ENCODE peak calls at places on chromosomes 5 and 9, in seven cellular contexts. P, F, D, G, C, R and B are unnamed samples.

GRCh38 chr9:114906922-114907571 is 23.3 kb downstream of the TNFSF8 start:
- DNase-seq in P (peak), R (peak), D (peak), F (no peak), G (peak), C (no peak), B (no peak)

GRCh38 chr5:2549354-2549753 is 202.1 kb downstream of the IRX2 start:
- DNase-seq in P (no peak), F (no peak), D (no peak), C (no peak), G (no peak), R (no peak), B (no peak)

GRCh38 chr5:93649234-93649900 is 66.3 kb downstream of the NR2F1 start:
- DNase-seq in F (no peak), R (no peak), D (no peak), G (peak), P (peak), C (no peak), B (no peak)

GRCh38 chr5:170362102-170362501 is 27.1 kb downstream of the KCNMB1 start:
- DNase-seq in P (no peak), G (no peak), R (no peak), D (no peak), F (no peak), C (no peak), B (no peak)

GRCh38 chr5:126188804-126189203 is 234.4 kb upstream of the GRAMD2B start:
- DNase-seq in P (no peak), R (no peak), G (no peak), C (no peak), F (no peak), D (peak), B (no peak)

GRCh38 chr9:127444921-127445850 is 6.0 kb downstream of the RPL12 start:
- DNase-seq in D (no peak), R (no peak), F (no peak), G (no peak), P (peak), C (no peak), B (no peak)

GRCh38 chr5:139138790-139139189 is 59.4 kb downstream of the SIL1 start:
- DNase-seq in G (peak), C (no peak), P (no peak), R (no peak), D (peak), F (no peak), B (no peak)

GRCh38 chr5:159774476-159775031 is 141.7 kb upstream of the ADRA1B start:
- DNase-seq in C (no peak), P (no peak), F (no peak), G (no peak), D (peak), R (no peak), B (no peak)

GRCh38 chr9:112203536-112203935 is 28.4 kb upstream of the SUSD1 start:
- DNase-seq in G (peak), R (no peak), C (no peak), D (no peak), F (no peak), P (no peak), B (no peak)

GRCh38 chr9:97059661-97060060 is 20.7 kb upstream of the CTSV start:
- DNase-seq in P (no peak), G (no peak), F (no peak), D (no peak), C (no peak), R (no peak), B (no peak)

GRCh38 chr9:90447773-90448172 is 194.9 kb downstream of the DIRAS2 start:
- DNase-seq in F (no peak), R (no peak), P (no peak), C (no peak), G (no peak), D (no peak), B (no peak)

GRCh38 chr5:9622891-9623547 is 7.1 kb downstream of the TAS2R1 start:
- DNase-seq in R (no peak), F (no peak), C (no peak), D (peak), G (peak), P (no peak), B (no peak)

GRCh38 chr9:18632624-18633407 is 158.9 kb downstream of the ADAMTSL1 start:
- DNase-seq in R (no peak), D (no peak), P (no peak), C (no peak), F (no peak), G (peak), B (no peak)

GRCh38 chr5:119055267-119055666 is 15.6 kb upstream of the DMXL1 start:
- DNase-seq in P (no peak), C (no peak), R (no peak), G (no peak), D (no peak), F (no peak), B (no peak)

GRCh38 chr5:6158974-6159863 is 219.1 kb downstream of the MED10 start:
- DNase-seq in F (no peak), R (no peak), G (peak), D (no peak), C (no peak), P (no peak), B (no peak)

GRCh38 chr5:57338068-57338848 is 144.4 kb downstream of the ACTBL2 start:
- DNase-seq in C (no peak), P (peak), R (peak), F (no peak), G (peak), D (peak), B (no peak)

GRCh38 chr5:149618581-149619248 is 37.4 kb downstream of the ARHGEF37 start:
- DNase-seq in C (no peak), G (peak), D (peak), R (peak), P (peak), F (no peak), B (no peak)

GRCh38 chr9:84140535-84141101 is 160.0 kb downstream of the RMI1 start:
- DNase-seq in C (no peak), F (no peak), D (peak), P (no peak), R (peak), G (no peak), B (no peak)

GRCh38 chr5:25862276-25862675 is 1176.1 kb downstream of the CDH9 start:
- DNase-seq in P (peak), C (no peak), R (no peak), G (no peak), F (no peak), D (no peak), B (no peak)

GRCh38 chr9:89527084-89527483 is 29.2 kb upstream of the SEMA4D start:
- DNase-seq in C (no peak), P (no peak), R (no peak), D (no peak), F (no peak), G (no peak), B (no peak)

GRCh38 chr9:16223074-16223871 is 647.2 kb downstream of the BNC2 start:
- DNase-seq in G (no peak), C (no peak), R (no peak), P (no peak), F (no peak), D (no peak), B (no peak)

GRCh38 chr5:135631356-135631755 is 52.6 kb upstream of the CXCL14 start:
- DNase-seq in G (no peak), R (no peak), D (no peak), P (no peak), C (no peak), F (no peak), B (no peak)

GRCh38 chr5:134873494-134873893 is 677 bp upstream of the TXNDC15 start:
- DNase-seq in P (peak), F (no peak), C (no peak), R (no peak), D (peak), G (no peak), B (no peak)

GRCh38 chr9:70415041-70415440 is 584 bp upstream of the KLF9 start:
- DNase-seq in G (no peak), R (no peak), F (no peak), C (no peak), D (no peak), P (no peak), B (no peak)

GRCh38 chr5:149005077-149005892 is 57.6 kb downstream of the SH3TC2 start:
- DNase-seq in F (no peak), G (peak), R (no peak), D (no peak), P (peak), C (no peak), B (no peak)

GRCh38 chr5:54804086-54804485 is 181.3 kb downstream of the ESM1 start:
- DNase-seq in C (no peak), D (no peak), P (no peak), R (no peak), F (no peak), G (no peak), B (no peak)

GRCh38 chr5:43701227-43701626 is 98.2 kb downstream of the NNT start:
- DNase-seq in D (no peak), G (no peak), P (no peak), F (no peak), C (no peak), R (no peak), B (no peak)

GRCh38 chr5:73160239-73160671 is 12.7 kb upstream of the TMEM174 start:
- DNase-seq in P (no peak), C (no peak), G (no peak), R (peak), D (no peak), F (no peak), B (peak)

GRCh38 chr9:72362680-72363139 is 2.3 kb downstream of the ZFAND5 start:
- DNase-seq in P (peak), F (peak), C (no peak), G (peak), R (peak), D (peak), B (peak)

GRCh38 chr9:129241725-129242124 is 63.7 kb upstream of the IER5L start:
- DNase-seq in C (no peak), G (no peak), D (no peak), R (no peak), F (no peak), P (no peak), B (no peak)

GRCh38 chr9:136258299-136258625 is 12.7 kb upstream of the QSOX2 start:
- DNase-seq in F (no peak), G (no peak), C (no peak), R (no peak), P (no peak), D (no peak), B (no peak)

GRCh38 chr5:35938518-35939227 is at the start of gene CAPSL:
- DNase-seq in R (no peak), P (peak), F (no peak), G (peak), C (no peak), D (peak), B (no peak)

GRCh38 chr5:158139161-158139560 is 280.2 kb upstream of the CLINT1 start:
- DNase-seq in R (no peak), P (no peak), C (no peak), F (no peak), G (no peak), D (no peak), B (no peak)

GRCh38 chr5:154653418-154653763 is 101.8 kb upstream of the LARP1 start:
- DNase-seq in P (no peak), R (no peak), G (no peak), D (no peak), C (no peak), F (no peak), B (no peak)

GRCh38 chr9:34553511-34554021 is 30.8 kb upstream of the ENHO start:
- DNase-seq in F (no peak), R (no peak), D (no peak), P (no peak), G (no peak), C (no peak), B (no peak)

GRCh38 chr9:137077758-137078693 is 709 bp downstream of the UAP1L1 start:
- DNase-seq in C (no peak), D (peak), R (peak), G (peak), F (peak), P (no peak), B (peak)

GRCh38 chr5:17056056-17056690 is 120.1 kb upstream of the MYO10 start:
- DNase-seq in R (no peak), F (no peak), C (no peak), D (peak), G (peak), P (no peak), B (no peak)